ENCODE peak calls at places on chromosomes 6 and 20, in eight cellular contexts. D, O, K, T, Z, I, H and G are unnamed samples.

GRCh38 chr6:137309078-137309762 is 90.0 kb upstream of the IFNGR1 start:
- DNase-seq in D (peak; percentile 87), O (no peak), K (peak; percentile 74), T (peak; percentile 68), Z (no peak), I (peak; percentile 19), H (peak; percentile 14), G (no peak)

GRCh38 chr6:20056350-20056992 is 155.8 kb downstream of the MBOAT1 start:
- DNase-seq in D (peak; percentile 58), O (no peak), K (peak; percentile 90), T (no peak), Z (peak; percentile 23), I (no peak), H (no peak), G (no peak)

GRCh38 chr6:106253194-106253593 is 72.4 kb downstream of the ATG5 start:
- DNase-seq in D (peak; percentile 97), O (no peak), K (no peak), T (no peak), Z (no peak), I (no peak), H (no peak), G (no peak)

GRCh38 chr6:166366921-166367320 is 15.8 kb downstream of the MPC1 start:
- DNase-seq in D (no peak), O (no peak), K (no peak), T (no peak), Z (no peak), I (no peak), H (no peak), G (no peak)

GRCh38 chr20:22795897-22796296 is 211.5 kb upstream of the FOXA2 start:
- DNase-seq in D (peak; percentile 100), O (no peak), K (no peak), T (no peak), Z (no peak), I (no peak), H (no peak), G (no peak)

GRCh38 chr6:8382434-8382833 is 52.9 kb downstream of the SLC35B3 start:
- DNase-seq in D (no peak), O (no peak), K (no peak), T (no peak), Z (no peak), I (no peak), H (no peak), G (no peak)

GRCh38 chr6:15244605-15245360 is 1.1 kb upstream of the JARID2 start:
- DNase-seq in D (peak; percentile 81), O (peak; percentile 24), K (peak; percentile 42), T (peak; percentile 92), Z (no peak), I (no peak), H (no peak), G (no peak)

GRCh38 chr6:36757206-36757605 is 59.6 kb downstream of the RAB44 start:
- DNase-seq in D (no peak), O (no peak), K (no peak), T (no peak), Z (peak; percentile 38), I (no peak), H (no peak), G (no peak)

GRCh38 chr6:115890238-115890637 is 170.5 kb downstream of the FRK start:
- DNase-seq in D (no peak), O (no peak), K (no peak), T (no peak), Z (no peak), I (no peak), H (no peak), G (no peak)

GRCh38 chr6:44332585-44332984 is 9.9 kb upstream of the SPATS1 start:
- DNase-seq in D (peak; percentile 30), O (no peak), K (no peak), T (no peak), Z (no peak), I (no peak), H (no peak), G (no peak)

GRCh38 chr6:1596088-1596852 is 13.4 kb upstream of the FOXC1 start:
- DNase-seq in D (peak; percentile 49), O (no peak), K (peak; percentile 67), T (peak; percentile 86), Z (peak; percentile 85), I (peak; percentile 72), H (peak; percentile 58), G (no peak)

GRCh38 chr6:582370-582769 is 74.5 kb downstream of the HUS1B start:
- DNase-seq in D (no peak), O (no peak), K (no peak), T (no peak), Z (no peak), I (no peak), H (no peak), G (no peak)

GRCh38 chr20:64111841-64112641 is 4.7 kb upstream of the NPBWR2 start:
- DNase-seq in D (no peak), O (no peak), K (no peak), T (peak; percentile 88), Z (no peak), I (no peak), H (peak; percentile 61), G (no peak)

GRCh38 chr20:4513720-4514119 is 208.0 kb upstream of the PRND start:
- DNase-seq in D (peak; percentile 99), O (no peak), K (no peak), T (no peak), Z (no peak), I (no peak), H (no peak), G (no peak)

GRCh38 chr6:52423971-52424381 is 3.8 kb downstream of the EFHC1 start:
- DNase-seq in D (peak; percentile 96), O (no peak), K (no peak), T (no peak), Z (no peak), I (no peak), H (no peak), G (no peak)

GRCh38 chr20:31822421-31823330 is 3.5 kb downstream of the MYLK2 start:
- DNase-seq in D (peak; percentile 93), O (peak; percentile 57), K (peak; percentile 97), T (peak; percentile 93), Z (peak; percentile 90), I (peak; percentile 81), H (peak; percentile 70), G (peak; percentile 26)

GRCh38 chr6:5737460-5737859 is 269.3 kb downstream of the NRN1 start:
- DNase-seq in D (no peak), O (no peak), K (no peak), T (no peak), Z (no peak), I (no peak), H (no peak), G (no peak)

GRCh38 chr6:129312865-129313264 is 397.1 kb downstream of the ARHGAP18 start:
- DNase-seq in D (peak; percentile 88), O (no peak), K (no peak), T (no peak), Z (no peak), I (no peak), H (no peak), G (no peak)

GRCh38 chr6:12325872-12326271 is 35.7 kb downstream of the EDN1 start:
- DNase-seq in D (no peak), O (no peak), K (no peak), T (no peak), Z (no peak), I (no peak), H (no peak), G (no peak)

GRCh38 chr20:41174373-41174772 is 37.0 kb downstream of the PLCG1 start:
- DNase-seq in D (no peak), O (no peak), K (no peak), T (no peak), Z (no peak), I (peak; percentile 14), H (no peak), G (no peak)

GRCh38 chr6:33688006-33688405 is 23.5 kb downstream of the UQCC2 start:
- DNase-seq in D (no peak), O (no peak), K (no peak), T (no peak), Z (no peak), I (no peak), H (no peak), G (no peak)

GRCh38 chr6:38640216-38640909 is 634 bp upstream of the BTBD9 start:
- DNase-seq in D (no peak), O (no peak), K (no peak), T (no peak), Z (no peak), I (no peak), H (peak; percentile 31), G (no peak)

GRCh38 chr6:166365806-166366205 is 16.9 kb downstream of the MPC1 start:
- DNase-seq in D (no peak), O (no peak), K (no peak), T (no peak), Z (no peak), I (no peak), H (no peak), G (no peak)

GRCh38 chr6:22025468-22026159 is 271.2 kb downstream of the PRL start:
- DNase-seq in D (peak; percentile 84), O (no peak), K (no peak), T (no peak), Z (no peak), I (no peak), H (no peak), G (no peak)

GRCh38 chr6:109096198-109096597 is 891 bp downstream of the CEP57L1 start:
- DNase-seq in D (no peak), O (no peak), K (no peak), T (no peak), Z (no peak), I (no peak), H (no peak), G (no peak)

GRCh38 chr20:24109008-24109407 is 120.4 kb upstream of the GGTLC1 start:
- DNase-seq in D (peak; percentile 87), O (no peak), K (no peak), T (no peak), Z (no peak), I (no peak), H (no peak), G (no peak)

GRCh38 chr6:4105980-4106536 is 27.1 kb upstream of the FAM217A start:
- DNase-seq in D (no peak), O (no peak), K (no peak), T (no peak), Z (no peak), I (no peak), H (no peak), G (no peak)

GRCh38 chr6:79922018-79922417 is 25.3 kb downstream of the ELOVL4 start:
- DNase-seq in D (no peak), O (no peak), K (no peak), T (no peak), Z (no peak), I (no peak), H (no peak), G (no peak)

GRCh38 chr20:41600926-41601631 is 17.1 kb downstream of the CHD6 start:
- DNase-seq in D (no peak), O (no peak), K (no peak), T (no peak), Z (no peak), I (no peak), H (no peak), G (no peak)

GRCh38 chr20:24695529-24696225 is 226.2 kb downstream of the SYNDIG1 start:
- DNase-seq in D (no peak), O (no peak), K (no peak), T (no peak), Z (no peak), I (no peak), H (no peak), G (no peak)

GRCh38 chr6:10962673-10963072 is 75.8 kb downstream of the SYCP2L start:
- DNase-seq in D (peak; percentile 67), O (no peak), K (no peak), T (no peak), Z (no peak), I (no peak), H (no peak), G (no peak)

GRCh38 chr6:148342146-148343027 is at the start of gene SASH1:
- DNase-seq in D (peak; percentile 89), O (no peak), K (peak; percentile 47), T (peak; percentile 89), Z (peak; percentile 71), I (no peak), H (peak; percentile 89), G (no peak)